ENCODE peak calls at places on chromosomes 2 and 18, in ten cellular contexts. D is GM23338, F is astrocyte, N is GM23248, C is fibroblast of lung, A is neural progenitor cell, S is endothelial cell of umbilical vein, K is A673, W is H1, R is PC-3. M is an unnamed sample.
A peak's percentile ranks its signal among the peaks of the same experiment; 100 is the strongest.

GRCh38 chr2:103959174-103960125 is 894.5 kb upstream of the POU3F3 start:
- DNase-seq in F (peak; percentile 12), C (no peak), W (peak; percentile 21), K (peak; percentile 41), S (no peak), A (peak; percentile 76), D (peak; percentile 77), N (peak; percentile 40), R (peak; percentile 48), M (no peak)

GRCh38 chr2:55162284-55163006 is 69.6 kb downstream of the CLHC1 start:
- DNase-seq in D (peak; percentile 59), R (no peak), W (no peak), S (no peak), C (no peak), N (no peak), K (no peak), F (no peak), A (peak; percentile 54), M (no peak)

GRCh38 chr2:169768262-169768995 is 30.2 kb upstream of the SSB start:
- DNase-seq in C (no peak), S (no peak), D (peak; percentile 21), F (no peak), A (no peak), N (peak; percentile 35), R (no peak), K (no peak), W (no peak), M (no peak)

GRCh38 chr2:176628438-176628837 is 359.2 kb downstream of the MTX2 start:
- DNase-seq in W (no peak), N (no peak), D (no peak), K (no peak), C (no peak), A (no peak), S (no peak), F (no peak), R (no peak), M (no peak)

GRCh38 chr2:127419448-127420038 is 1.3 kb downstream of the PROC start:
- DNase-seq in D (no peak), S (no peak), F (no peak), W (no peak), A (no peak), R (no peak), C (no peak), N (no peak), K (peak; percentile 67), M (no peak)

GRCh38 chr2:234495801-234496441 is 960 bp downstream of the ARL4C start:
- DNase-seq in C (peak; percentile 42), S (peak; percentile 54), A (peak; percentile 55), N (peak; percentile 57), K (no peak), W (no peak), R (peak; percentile 24), F (peak; percentile 20), D (peak; percentile 33), M (no peak)

GRCh38 chr2:28616618-28617017 is 120.8 kb downstream of the PLB1 start:
- DNase-seq in R (no peak), A (no peak), D (no peak), C (peak; percentile 70), S (no peak), N (peak; percentile 13), W (no peak), K (no peak), F (no peak), M (no peak)

GRCh38 chr2:85389139-85389538 is 21.0 kb downstream of the CAPG start:
- DNase-seq in S (no peak), W (no peak), F (no peak), R (no peak), D (no peak), K (no peak), N (no peak), A (no peak), C (no peak), M (no peak)

GRCh38 chr2:13858626-13859025 is 773.9 kb upstream of the LRATD1 start:
- DNase-seq in C (peak; percentile 78), K (no peak), N (peak; percentile 86), S (no peak), W (no peak), R (peak; percentile 48), D (no peak), A (no peak), F (peak; percentile 49), M (no peak)

GRCh38 chr2:96505231-96505889 is at the start of gene NEURL3:
- DNase-seq in A (no peak), D (no peak), F (peak; percentile 57), C (no peak), N (peak; percentile 75), W (no peak), K (no peak), S (peak; percentile 68), R (peak; percentile 85), M (no peak)

GRCh38 chr18:34322365-34323289 is 97.9 kb upstream of the NOL4 start:
- DNase-seq in W (no peak), S (peak; percentile 65), F (peak; percentile 46), C (peak; percentile 85), K (peak; percentile 87), D (peak; percentile 89), A (peak; percentile 85), R (peak; percentile 41), N (peak; percentile 81), M (peak; percentile 53)

GRCh38 chr2:99863914-99864273 is 278.5 kb downstream of the AFF3 start:
- DNase-seq in A (no peak), K (no peak), S (no peak), C (no peak), N (no peak), R (no peak), D (no peak), F (peak; percentile 74), W (no peak), M (no peak)

GRCh38 chr2:95215018-95215612 is 7.8 kb downstream of the ZNF892 start:
- DNase-seq in N (peak; percentile 13), S (no peak), D (no peak), A (no peak), K (no peak), W (no peak), F (no peak), C (peak; percentile 5), R (no peak), M (no peak)

GRCh38 chr18:66734451-66734850 is 130.6 kb upstream of the CDH19 start:
- DNase-seq in A (no peak), F (peak; percentile 75), S (no peak), N (no peak), R (peak; percentile 46), C (no peak), W (no peak), D (no peak), K (no peak), M (no peak)

GRCh38 chr2:141703506-141703905 is 427.3 kb downstream of the LRP1B start:
- DNase-seq in S (no peak), F (no peak), R (no peak), N (no peak), K (peak; percentile 75), W (no peak), D (no peak), C (no peak), A (no peak), M (no peak)

GRCh38 chr2:223027442-223027841 is 24.5 kb upstream of the KCNE4 start:
- DNase-seq in N (peak; percentile 81), K (peak; percentile 46), A (no peak), W (no peak), C (peak; percentile 54), F (peak; percentile 76), D (no peak), S (peak; percentile 76), R (peak; percentile 76), M (no peak)

GRCh38 chr18:22279741-22280452 is 110.5 kb downstream of the GATA6 start:
- DNase-seq in R (no peak), C (no peak), A (no peak), K (no peak), N (peak; percentile 37), F (peak; percentile 93), D (no peak), W (no peak), S (no peak), M (no peak)

GRCh38 chr2:156156580-156156979 is 175.9 kb downstream of the NR4A2 start:
- DNase-seq in S (no peak), K (no peak), C (peak; percentile 1), F (no peak), D (peak; percentile 42), A (peak; percentile 33), N (peak; percentile 4), W (no peak), R (no peak), M (no peak)

GRCh38 chr18:47251289-47252120 is at the start of gene SKOR2:
- DNase-seq in N (no peak), D (peak; percentile 75), F (no peak), C (no peak), K (no peak), W (no peak), S (no peak), R (no peak), A (peak; percentile 78), M (no peak)
- TF ChIP-seq EZH2 in N (no peak), D (peak; percentile 97), F (peak; percentile 94), C (peak; percentile 88), K (peak; percentile 82), W (peak; percentile 81), S (peak; percentile 41), R (no peak), A (peak; percentile 98), M (no peak)

GRCh38 chr2:241354668-241355658 is 1.1 kb upstream of the FARP2 start:
- DNase-seq in D (peak; percentile 88), R (peak; percentile 66), S (peak; percentile 65), N (peak; percentile 36), A (peak; percentile 87), F (peak; percentile 52), C (peak; percentile 70), K (peak; percentile 85), W (peak; percentile 70), M (peak; percentile 74)
- H3K36me3 ChIP-seq in D (peaks cover 26% of the 10 kb centered on the region), R (peaks cover 46% of the 10 kb centered on the region), S (peaks cover 29% of the 10 kb centered on the region), N (peaks cover 36% of the 10 kb centered on the region), A (peaks cover 9% of the 10 kb centered on the region), F (peaks cover 46% of the 10 kb centered on the region), C (peaks cover 9% of the 10 kb centered on the region), K (peaks cover 49% of the 10 kb centered on the region), W (peaks cover 43% of the 10 kb centered on the region), M (no peaks in the 10 kb centered on the region)

DNA sequence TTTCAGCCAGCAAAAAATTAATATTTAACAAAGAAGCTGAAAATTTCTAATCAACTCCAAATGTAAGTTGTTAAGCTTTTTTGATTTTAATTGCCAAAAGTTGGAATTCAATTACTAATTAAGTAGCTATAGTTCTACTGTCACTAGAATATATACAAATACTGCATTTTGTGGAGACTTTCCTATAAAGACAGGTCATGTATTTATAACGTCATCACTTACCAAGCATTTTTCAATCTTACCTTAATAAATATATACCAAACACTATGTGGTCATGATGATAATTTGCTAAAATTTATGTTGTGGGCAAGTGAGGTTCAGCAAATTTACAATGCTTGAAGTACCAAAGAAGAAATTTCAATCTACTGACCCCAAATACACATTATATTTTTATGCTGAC is 24.2 kb upstream of the TMEFF2 start:
- DNase-seq in F (no peak), S (no peak), C (no peak), K (no peak), N (no peak), A (no peak), R (no peak), W (no peak), D (no peak), M (no peak)
- TF ChIP-seq EZH2 in F (no peak), S (no peak), C (no peak), K (no peak), N (no peak), A (no peak), R (no peak), W (no peak), D (no peak), M (no peak)

DNA sequence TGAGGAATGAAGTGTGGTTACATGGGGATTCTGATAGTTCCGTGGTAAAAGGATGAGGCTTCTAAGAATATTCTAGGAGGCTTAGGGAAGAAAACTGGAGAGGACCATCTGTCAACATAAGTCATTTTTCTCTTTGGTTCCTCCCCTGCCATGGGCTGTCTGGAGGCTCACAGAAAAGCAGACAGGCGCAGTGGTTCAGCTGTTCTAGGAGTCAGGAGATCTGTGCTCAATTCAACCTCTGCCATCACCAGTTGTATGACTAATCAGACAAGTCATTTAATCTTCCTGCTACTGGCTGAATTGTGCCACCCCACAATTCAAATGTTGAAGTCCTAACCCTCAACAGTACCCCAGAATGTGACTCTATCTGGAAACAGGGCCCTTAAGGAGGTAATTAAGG is 36.4 kb downstream of the ADAM17 start:
- DNase-seq in D (no peak), R (no peak), K (no peak), W (no peak), C (peak; percentile 17), N (peak; percentile 20), F (peak; percentile 42), A (no peak), S (no peak), M (no peak)
- H3K36me3 ChIP-seq in D (peaks cover 11% of the 10 kb centered on the region), R (peaks cover 25% of the 10 kb centered on the region), K (peaks cover 47% of the 10 kb centered on the region), W (peaks cover 15% of the 10 kb centered on the region), C (peaks cover 2% of the 10 kb centered on the region), N (peaks cover 27% of the 10 kb centered on the region), F (peaks cover 31% of the 10 kb centered on the region), A (peaks cover 19% of the 10 kb centered on the region), S (peaks cover 21% of the 10 kb centered on the region), M (peaks cover 4% of the 10 kb centered on the region)